ENCODE peak calls at places on chromosomes 1 and 21, in four cellular contexts. M is neural progenitor cell, L is astrocyte of the spinal cord, J is brain microvascular endothelial cell. Z is an unnamed sample.

GRCh38 chr1:168623003-168623828 is 46.8 kb downstream of the XCL1 start:
- DNase-seq in L (peak; percentile 86), M (no peak), J (peak; percentile 93), Z (peak; percentile 77)

GRCh38 chr1:171966426-171967220 is 125.3 kb downstream of the DNM3 start:
- DNase-seq in J (no peak), M (no peak), L (no peak), Z (no peak)

GRCh38 chr1:154975409-154976205 is 1.1 kb downstream of the CKS1B start:
- DNase-seq in L (peak; percentile 61), J (peak; percentile 61), M (peak; percentile 64), Z (peak; percentile 74)

GRCh38 chr1:18881642-18882431 is 20.5 kb downstream of the ALDH4A1 start:
- DNase-seq in J (no peak), M (no peak), L (no peak), Z (no peak)

GRCh38 chr1:28517649-28517999 is 11.8 kb downstream of the RCC1 start:
- DNase-seq in M (peak; percentile 29), J (no peak), L (no peak), Z (no peak)

GRCh38 chr1:145837658-145838057 is 7.8 kb upstream of the NUDT17 start:
- DNase-seq in J (no peak), M (no peak), L (no peak), Z (no peak)

GRCh38 chr21:38159355-38159754 is 97.4 kb upstream of the KCNJ15 start:
- DNase-seq in L (peak; percentile 89), J (peak; percentile 70), M (peak; percentile 76), Z (peak; percentile 82)

GRCh38 chr1:88488277-88488676 is 195.8 kb upstream of the PKN2 start:
- DNase-seq in M (no peak), L (no peak), J (no peak), Z (no peak)

GRCh38 chr1:246794261-246795093 is 70.3 kb downstream of the SCCPDH start:
- DNase-seq in L (no peak), J (no peak), M (peak; percentile 26), Z (peak; percentile 28)

GRCh38 chr1:209364716-209365115 is 218.8 kb upstream of the CAMK1G start:
- DNase-seq in J (no peak), L (no peak), M (no peak), Z (no peak)

GRCh38 chr1:17711962-17712361 is 43.2 kb upstream of the ACTL8 start:
- DNase-seq in J (no peak), L (no peak), M (no peak), Z (no peak)
- H3K4me3 ChIP-seq in J (no peak overlapping the region), L (no peak overlapping the region), M (no peak overlapping the region), Z (no peak overlapping the region)

DNA sequence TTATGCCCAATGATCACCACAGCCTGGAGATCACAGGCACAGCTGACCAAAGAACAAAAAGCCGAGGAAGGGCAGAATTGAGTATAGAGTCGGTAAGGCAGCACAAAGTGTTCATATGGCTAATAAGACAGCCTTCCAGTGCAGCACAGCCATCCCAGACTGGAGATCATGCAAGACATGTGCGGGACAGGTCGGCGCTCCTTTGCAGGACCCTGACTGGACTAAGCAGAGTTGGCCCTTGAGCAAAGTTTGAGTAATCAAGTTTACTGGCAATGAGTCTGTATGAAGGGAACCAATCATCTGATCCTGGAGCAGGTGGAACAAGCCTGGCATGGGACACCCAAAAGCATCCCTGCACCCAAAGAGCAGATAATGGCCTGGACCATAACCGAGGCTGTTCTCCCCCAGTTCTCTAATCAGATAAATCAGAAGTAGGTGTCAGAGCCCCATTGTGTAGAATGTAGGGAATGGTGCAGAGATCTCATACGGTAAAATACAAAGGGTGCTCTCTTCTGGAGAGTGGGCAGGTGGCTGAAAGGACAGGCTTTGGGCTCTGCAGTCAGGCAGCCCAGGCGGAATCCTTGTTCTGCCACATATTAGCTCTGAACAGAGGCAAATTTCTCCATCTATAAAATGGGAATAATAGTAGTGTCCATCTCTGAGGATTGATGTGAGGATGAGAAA is 10.7 kb upstream of the DNASE2B start:
- DNase-seq in M (no peak), J (no peak), L (no peak), Z (no peak)
- TF ChIP-seq CTCF in M (no peak), J (peak; percentile 65), L (peak; percentile 36), Z (peak; percentile 32)

GRCh38 chr1:3066250-3066711 is 2.7 kb upstream of the PRDM16 start:
- DNase-seq in M (peak; percentile 68), J (no peak), L (no peak), Z (peak; percentile 36)

GRCh38 chr1:3067301-3067670 is 1.7 kb upstream of the PRDM16 start:
- DNase-seq in M (no peak), L (no peak), J (no peak), Z (no peak)

GRCh38 chr1:3065797-3066196 is 3.2 kb upstream of the PRDM16 start:
- DNase-seq in L (no peak), M (no peak), J (no peak), Z (no peak)

GRCh38 chr1:3067671-3068399 is 1.2 kb upstream of the PRDM16 start:
- DNase-seq in L (no peak), J (no peak), M (peak; percentile 49), Z (no peak)

DNA sequence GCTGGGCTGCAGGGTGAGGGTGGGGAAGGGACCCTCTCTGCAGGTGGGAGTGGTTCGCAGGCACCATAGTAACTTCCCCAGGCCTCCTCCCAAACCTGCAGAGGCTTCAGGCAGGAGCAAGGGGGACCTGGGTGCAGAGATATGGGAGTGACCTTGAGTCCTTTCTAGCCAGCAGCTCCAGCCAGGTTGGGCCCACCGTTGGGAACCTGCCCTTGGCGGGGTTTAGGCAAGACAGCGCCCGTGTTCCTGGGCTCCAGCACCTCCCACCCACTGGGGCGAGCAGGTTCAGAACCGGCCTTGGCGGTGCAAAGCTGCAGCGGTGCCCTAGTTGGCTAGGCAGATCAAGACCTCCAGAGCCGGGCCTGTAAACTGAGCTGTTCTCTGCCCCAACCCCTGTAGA is 2.2 kb upstream of the PRDM16 start:
- DNase-seq in L (no peak), J (no peak), M (no peak), Z (no peak)
- H3K4me3 ChIP-seq in L (no peak overlapping the region), J (no peak overlapping the region), M (no peak overlapping the region), Z (no peak overlapping the region)

DNA sequence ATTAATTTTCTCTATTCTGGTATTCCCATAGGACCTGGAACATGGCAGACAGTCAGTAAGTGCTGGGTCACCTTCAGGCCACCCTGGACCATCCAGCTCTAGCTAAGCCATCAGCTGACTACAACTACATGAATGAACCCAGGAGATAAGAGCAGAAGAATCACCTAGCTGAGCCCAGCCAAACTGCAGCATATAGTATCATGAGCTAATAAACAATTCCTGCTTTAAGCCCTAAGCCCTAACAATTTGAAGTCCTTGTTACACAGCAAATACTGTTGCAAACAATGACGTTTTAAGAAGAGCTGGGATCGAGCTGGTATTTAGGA is 14.2 kb upstream of the CITED4 start:
- DNase-seq in L (no peak), M (no peak), J (no peak), Z (peak; percentile 7)
- TF ChIP-seq CTCF in L (no peak), M (no peak), J (no peak), Z (no peak)

GRCh38 chr1:87449348-87449963 is 120.8 kb downstream of the LMO4 start:
- DNase-seq in J (no peak), M (no peak), L (no peak), Z (peak; percentile 53)

GRCh38 chr1:87450615-87451209 is 122.0 kb downstream of the LMO4 start:
- DNase-seq in L (no peak), J (no peak), M (peak; percentile 36), Z (no peak)

GRCh38 chr1:87452648-87453047 is 124.0 kb downstream of the LMO4 start:
- DNase-seq in L (no peak), J (no peak), M (no peak), Z (no peak)

GRCh38 chr1:87451229-87451900 is 122.7 kb downstream of the LMO4 start:
- DNase-seq in J (peak; percentile 2), M (no peak), L (no peak), Z (peak; percentile 41)

GRCh38 chr1:87450136-87450535 is 121.5 kb downstream of the LMO4 start:
- DNase-seq in L (no peak), M (no peak), J (no peak), Z (no peak)
- H3K4me3 ChIP-seq in L (no peak overlapping the region), M (no peak overlapping the region), J (no peak overlapping the region), Z (no peak overlapping the region)

DNA sequence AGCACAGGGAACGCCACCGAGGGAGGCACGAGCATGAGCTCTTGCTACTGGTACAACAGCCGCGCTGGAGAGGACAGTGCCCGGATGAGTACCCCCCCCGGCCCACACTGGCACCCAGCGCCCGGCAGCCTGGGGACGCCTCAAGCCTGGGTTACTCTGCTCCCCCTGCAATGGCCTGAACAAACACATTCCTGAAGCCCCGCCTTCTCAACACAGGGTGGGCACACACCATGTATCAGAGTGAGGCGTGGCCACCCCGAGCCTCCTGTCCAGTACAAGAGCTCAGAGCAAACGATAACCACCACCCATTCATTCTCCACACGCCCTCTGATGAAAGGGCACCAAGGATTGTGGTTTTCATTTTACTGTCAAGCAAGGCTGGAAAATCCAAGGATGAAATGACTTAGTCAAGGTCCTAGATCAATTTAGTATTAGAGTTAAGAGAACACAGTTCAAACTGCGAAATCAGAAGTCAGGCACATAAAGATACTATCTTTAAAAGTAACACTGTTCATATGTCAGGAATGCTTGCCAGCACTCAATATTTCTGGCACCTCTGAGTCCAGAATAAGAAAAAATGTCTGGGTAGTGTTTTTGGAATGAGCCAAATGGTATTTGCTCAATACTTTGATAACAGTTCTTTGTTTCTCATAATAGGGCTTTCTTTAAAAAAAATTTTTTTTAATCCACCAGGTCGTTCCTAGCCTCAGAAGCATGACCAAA is 22.0 kb downstream of the UBE2G2 start:
- DNase-seq in L (no peak), J (no peak), M (no peak), Z (peak; percentile 53)
- TF ChIP-seq CTCF in L (no peak), J (no peak), M (no peak), Z (no peak)

GRCh38 chr1:151990058-151990855 is 3.4 kb downstream of the S100A10 start:
- DNase-seq in M (no peak), J (no peak), L (no peak), Z (no peak)
- H3K4me3 ChIP-seq in M (no peak overlapping the region), J (no peak overlapping the region), L (peak overlapping the region; percentile 97), Z (peak overlapping the region; percentile 78)

GRCh38 chr1:10561955-10562354 is 87.2 kb downstream of the PEX14 start:
- DNase-seq in J (no peak), L (no peak), M (no peak), Z (peak; percentile 26)
- TF ChIP-seq CTCF in J (peak; percentile 58), L (peak; percentile 17), M (peak; percentile 33), Z (peak; percentile 33)